ENCODE peak calls at places on chromosomes 4 and X, in five cellular contexts. O, Q, W, B and K are unnamed samples.

GRCh38 chr4:153773236-153773690 is 13.4 kb upstream of the RNF175 start:
- DNase-seq in W (no peak), B (no peak), O (no peak), Q (no peak), K (no peak)

GRCh38 chrX:136755411-136755810 is 25.3 kb downstream of the ARHGEF6 start:
- DNase-seq in Q (no peak), O (no peak), B (no peak), W (no peak), K (no peak)

GRCh38 chr4:137614491-137614890 is 82.2 kb upstream of the PCDH18 start:
- DNase-seq in Q (no peak), W (peak), O (no peak), B (no peak), K (no peak)

GRCh38 chrX:12901486-12901885 is 4.9 kb upstream of the TLR8 start:
- DNase-seq in O (peak), B (peak), W (peak), Q (peak), K (no peak)

GRCh38 chr4:10584042-10584441 is 100.5 kb downstream of the CLNK start:
- DNase-seq in O (no peak), W (no peak), Q (peak), B (peak), K (no peak)

GRCh38 chr4:98506462-98507132 is 151.8 kb downstream of the TSPAN5 start:
- DNase-seq in B (no peak), O (no peak), W (no peak), Q (no peak), K (no peak)

GRCh38 chr4:122733805-122734155 is 1.3 kb downstream of the BBS12 start:
- DNase-seq in Q (no peak), O (no peak), B (no peak), W (no peak), K (no peak)

GRCh38 chr4:18291313-18291712 is 269.8 kb upstream of the LCORL start:
- DNase-seq in Q (no peak), B (no peak), O (no peak), W (no peak), K (no peak)

GRCh38 chrX:78321809-78322208 is 5.6 kb downstream of the CYSLTR1 start:
- DNase-seq in W (no peak), B (peak), O (no peak), Q (no peak), K (peak)

GRCh38 chrX:40086569-40087335 is 11.0 kb downstream of the BCOR start:
- DNase-seq in Q (no peak), W (no peak), B (no peak), O (no peak), K (no peak)

GRCh38 chrX:19544693-19545305 is 29.5 kb upstream of the MAP3K15 start:
- DNase-seq in Q (peak), O (no peak), B (peak), W (peak), K (peak)

GRCh38 chrX:9785944-9786741 is at the start of gene SHROOM2:
- DNase-seq in W (no peak), Q (peak), B (no peak), O (no peak), K (no peak)

GRCh38 chrX:47608130-47608810 is 11.4 kb downstream of the SYN1 start:
- DNase-seq in Q (peak), B (no peak), W (no peak), O (no peak), K (no peak)

GRCh38 chr4:148058160-148058859 is 326.4 kb downstream of the ARHGAP10 start:
- DNase-seq in B (no peak), W (no peak), O (no peak), Q (no peak), K (no peak)

GRCh38 chrX:17380221-17380620 is 5.2 kb downstream of the NHS start:
- DNase-seq in B (no peak), O (no peak), W (no peak), Q (no peak), K (no peak)

GRCh38 chrX:48492293-48492910 is 16.4 kb upstream of the PORCN start:
- DNase-seq in B (no peak), W (no peak), O (no peak), Q (peak), K (peak)

GRCh38 chrX:135384161-135384836 is 37.4 kb upstream of the SMIM10L2A start:
- DNase-seq in O (no peak), W (no peak), Q (no peak), B (no peak), K (peak)

GRCh38 chrX:72314242-72314641 is 8.5 kb upstream of the CITED1 start:
- DNase-seq in W (no peak), B (no peak), Q (no peak), O (no peak), K (no peak)

GRCh38 chr4:181796502-181796901 is 446.7 kb upstream of the TENM3 start:
- DNase-seq in Q (peak), O (no peak), W (no peak), B (no peak), K (no peak)